ENCODE peak calls at places on chromosomes 11 and 22, in six cellular contexts. O is AG10803, R is IMR-90, W is lower lobe of right lung, P is heart left ventricle, G is ovary. J is an unnamed sample.

GRCh38 chr11:127157225-127157624 is 156.7 kb upstream of the KIRREL3 start:
- DNase-seq in P (no peak), O (no peak), W (no peak), R (no peak), G (no peak), J (no peak)

GRCh38 chr22:39206491-39206890 is 38.3 kb downstream of the PDGFB start:
- DNase-seq in W (peak), G (no peak), O (no peak), P (no peak), R (no peak), J (no peak)

GRCh38 chr11:108654994-108655631 is 9.8 kb upstream of the DDX10 start:
- DNase-seq in R (peak), O (peak), W (no peak), P (peak), G (no peak), J (no peak)

GRCh38 chr22:25563757-25564319 is 637 bp upstream of the GRK3 start:
- DNase-seq in W (peak), O (no peak), G (peak), R (peak), P (peak), J (no peak)

GRCh38 chr11:18540207-18541009 is 13.7 kb upstream of the TSG101 start:
- DNase-seq in P (no peak), W (no peak), R (peak), G (no peak), O (no peak), J (no peak)

GRCh38 chr11:119743041-119743440 is 14.0 kb upstream of the NECTIN1 start:
- DNase-seq in R (no peak), P (no peak), O (no peak), W (no peak), G (no peak), J (no peak)

GRCh38 chr11:69301491-69302401 is 7.8 kb downstream of the MYEOV start:
- DNase-seq in W (peak), R (peak), G (no peak), P (no peak), O (peak), J (no peak)

GRCh38 chr11:118641463-118642019 is 34.1 kb downstream of the PHLDB1 start:
- DNase-seq in G (no peak), P (no peak), W (no peak), O (no peak), R (no peak), J (no peak)

GRCh38 chr22:24875862-24876506 is 70.0 kb downstream of the SGSM1 start:
- DNase-seq in O (no peak), R (no peak), P (no peak), G (no peak), W (no peak), J (no peak)

GRCh38 chr22:40031766-40032470 is 37.2 kb downstream of the FAM83F start:
- DNase-seq in O (peak), G (no peak), R (no peak), W (no peak), P (no peak), J (no peak)

GRCh38 chr11:1755344-1756023 is 5.1 kb upstream of the IFITM10 start:
- DNase-seq in O (no peak), R (no peak), W (peak), P (peak), G (no peak), J (no peak)

GRCh38 chr11:119520966-119521365 is 98.0 kb upstream of the THY1 start:
- DNase-seq in W (no peak), R (no peak), G (no peak), O (no peak), P (no peak), J (no peak)

GRCh38 chr22:49691256-49691655 is 136.4 kb downstream of the BRD1 start:
- DNase-seq in P (no peak), R (no peak), G (no peak), W (no peak), O (no peak), J (no peak)

GRCh38 chr11:79404325-79404724 is 36.5 kb downstream of the TENM4 start:
- DNase-seq in R (peak), O (no peak), P (no peak), W (no peak), G (no peak), J (no peak)

GRCh38 chr11:69624293-69624692 is 16.7 kb upstream of the CCND1 start:
- DNase-seq in R (no peak), P (no peak), G (no peak), W (no peak), O (no peak), J (no peak)

GRCh38 chr22:41262250-41262765 is 21.6 kb upstream of the CHADL start:
- DNase-seq in G (no peak), R (no peak), W (no peak), P (no peak), O (no peak), J (no peak)

GRCh38 chr22:45891996-45892621 is 84.9 kb downstream of the WNT7B start:
- DNase-seq in P (no peak), W (peak), G (no peak), O (no peak), R (no peak), J (no peak)

GRCh38 chr11:69040581-69041260 is 8.0 kb upstream of the TPCN2 start:
- DNase-seq in R (peak), O (peak), P (no peak), G (no peak), W (no peak), J (peak)

GRCh38 chr22:39600491-39601179 is 30.1 kb downstream of the CACNA1I start:
- DNase-seq in G (no peak), W (no peak), O (no peak), P (no peak), R (no peak), J (no peak)

GRCh38 chr11:130103296-130103814 is 33.7 kb downstream of the APLP2 start:
- DNase-seq in G (no peak), R (peak), W (no peak), P (no peak), O (peak), J (peak)

GRCh38 chr22:45497746-45498145 is 4.9 kb upstream of the FBLN1 start:
- DNase-seq in R (peak), P (no peak), G (no peak), O (no peak), W (no peak), J (no peak)

GRCh38 chr11:68704887-68705286 is 20.5 kb downstream of the GAL start:
- DNase-seq in W (no peak), O (no peak), G (no peak), P (no peak), R (no peak), J (no peak)

GRCh38 chr11:117959438-117960149 is 26.6 kb upstream of the IL10RA start:
- DNase-seq in P (no peak), G (no peak), R (no peak), W (no peak), O (no peak), J (no peak)

GRCh38 chr11:1460396-1460795 is 26.2 kb downstream of the MOB2 start:
- DNase-seq in R (peak), P (no peak), W (peak), O (no peak), G (peak), J (no peak)

GRCh38 chr22:18109410-18110193 is 1.0 kb upstream of the TUBA8 start:
- DNase-seq in R (no peak), P (no peak), G (no peak), O (no peak), W (no peak), J (no peak)

GRCh38 chr11:99370557-99371200 is 349.9 kb downstream of the CNTN5 start:
- DNase-seq in R (peak), P (peak), W (no peak), G (no peak), O (peak), J (peak)

GRCh38 chr11:130522284-130522961 is 74.0 kb downstream of the ADAMTS15 start:
- DNase-seq in P (peak), O (peak), G (peak), R (peak), W (peak), J (peak)

GRCh38 chr22:50473088-50473487 is 1.7 kb downstream of the SBF1 start:
- DNase-seq in G (no peak), O (no peak), W (no peak), P (no peak), R (no peak), J (no peak)

GRCh38 chr22:50641696-50642607 is 14.0 kb upstream of the ARSA start:
- DNase-seq in R (peak), W (peak), P (no peak), O (peak), G (peak), J (no peak)

GRCh38 chr22:35894937-35895708 is 133.5 kb downstream of the RBFOX2 start:
- DNase-seq in P (peak), W (no peak), G (peak), O (peak), R (peak), J (peak)

DNA sequence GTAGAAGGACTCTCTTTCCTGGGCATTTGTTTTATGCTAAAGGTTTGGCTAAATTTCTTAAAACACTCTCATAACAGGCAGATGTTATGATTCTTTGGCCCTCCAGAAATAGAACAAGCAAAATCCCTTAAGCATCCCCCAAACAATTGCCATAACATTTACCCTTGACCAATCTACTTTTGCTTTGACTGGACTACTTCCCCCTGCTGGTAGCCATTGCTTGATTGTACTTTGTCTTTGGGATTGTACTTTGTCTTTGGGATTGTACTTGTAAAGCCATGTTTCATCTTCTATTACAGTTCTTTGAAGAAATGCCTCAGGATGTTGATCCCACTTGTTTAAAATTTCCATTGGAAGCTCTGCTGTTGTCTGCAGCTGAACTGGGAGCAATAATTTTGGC is 53.3 kb upstream of the GLYAT start:
- DNase-seq in W (no peak), P (no peak), G (no peak), R (no peak), O (no peak), J (no peak)
- TF ChIP-seq CTCF in W (no peak), P (no peak), G (no peak), R (no peak), O (peak), J (no peak)

DNA sequence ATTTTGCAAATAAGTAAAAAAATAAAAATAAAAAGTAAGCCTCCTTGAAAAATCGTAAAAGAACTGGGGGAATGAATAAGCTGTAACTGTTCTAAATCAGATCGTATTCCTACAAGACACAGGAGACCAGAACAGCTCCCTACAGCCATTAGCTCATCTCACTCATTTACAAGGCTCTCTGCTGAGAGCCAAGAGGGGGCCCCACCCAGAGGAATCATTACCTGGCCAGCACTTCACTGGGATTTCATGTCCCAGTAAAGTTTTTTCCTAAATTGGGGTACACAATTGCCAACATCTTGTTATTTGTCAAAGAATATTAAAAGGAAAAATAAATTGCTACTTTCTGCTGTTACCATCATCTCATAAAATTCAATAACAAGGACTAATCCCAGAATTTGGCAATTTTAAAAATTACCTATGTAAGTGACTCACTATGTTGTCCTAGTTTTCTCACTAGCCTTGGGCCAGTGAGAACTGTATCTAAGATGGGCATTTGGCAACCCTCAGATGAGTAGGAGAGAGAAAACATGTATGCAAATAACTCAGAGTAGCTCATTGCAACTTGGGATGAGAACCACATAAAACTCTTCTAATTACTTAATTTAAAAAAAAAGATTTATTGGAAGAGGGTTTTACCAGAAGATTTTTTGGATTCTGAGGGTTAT is 18.4 kb upstream of the SMTN start:
- DNase-seq in G (no peak), W (no peak), O (no peak), P (no peak), R (no peak), J (no peak)
- H3K4me3 ChIP-seq in G (no peak), W (no peak), O (no peak), P (no peak), R (no peak), J (no peak)

GRCh38 chr11:97140885-97141494 is 751.2 kb downstream of the JRKL start:
- DNase-seq in R (no peak), W (no peak), P (no peak), O (no peak), G (no peak), J (no peak)
- TF ChIP-seq CTCF in R (peak), W (peak), P (peak), O (no peak), G (no peak), J (no peak)

GRCh38 chr11:76785513-76785912 is 2.4 kb downstream of the TSKU start:
- DNase-seq in P (no peak), O (no peak), W (no peak), R (no peak), G (no peak), J (no peak)

GRCh38 chr11:76786053-76787014 is 3.2 kb downstream of the TSKU start:
- DNase-seq in R (no peak), P (no peak), W (no peak), G (no peak), O (no peak), J (no peak)

GRCh38 chr11:76788661-76789442 is 5.7 kb downstream of the TSKU start:
- DNase-seq in G (peak), O (no peak), P (no peak), R (no peak), W (peak), J (no peak)

GRCh38 chr11:76787911-76788596 is 4.9 kb downstream of the TSKU start:
- DNase-seq in R (peak), P (no peak), W (no peak), O (peak), G (peak), J (no peak)

DNA sequence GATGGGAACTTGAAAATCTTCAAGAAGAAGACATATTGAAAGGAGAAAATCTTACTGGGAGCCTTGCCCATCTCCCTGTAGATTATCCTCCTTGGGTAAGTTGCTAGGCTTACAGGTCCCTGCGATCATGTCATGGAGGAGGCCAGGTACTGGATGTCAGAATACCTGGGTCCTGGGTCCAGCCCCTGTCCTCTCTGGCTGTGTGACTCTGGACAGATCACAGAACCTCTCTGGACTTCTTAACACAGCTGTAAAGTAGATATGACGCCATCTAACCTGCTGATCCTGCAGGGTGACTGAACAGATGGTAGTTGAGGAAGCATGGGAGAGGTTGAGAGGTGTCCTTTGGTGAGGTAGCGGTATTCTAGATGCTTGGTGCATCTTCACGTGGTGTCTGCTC is 4.1 kb downstream of the TSKU start:
- DNase-seq in W (no peak), P (no peak), G (no peak), O (no peak), R (no peak), J (no peak)
- H3K4me3 ChIP-seq in W (no peak), P (no peak), G (no peak), O (no peak), R (no peak), J (no peak)

DNA sequence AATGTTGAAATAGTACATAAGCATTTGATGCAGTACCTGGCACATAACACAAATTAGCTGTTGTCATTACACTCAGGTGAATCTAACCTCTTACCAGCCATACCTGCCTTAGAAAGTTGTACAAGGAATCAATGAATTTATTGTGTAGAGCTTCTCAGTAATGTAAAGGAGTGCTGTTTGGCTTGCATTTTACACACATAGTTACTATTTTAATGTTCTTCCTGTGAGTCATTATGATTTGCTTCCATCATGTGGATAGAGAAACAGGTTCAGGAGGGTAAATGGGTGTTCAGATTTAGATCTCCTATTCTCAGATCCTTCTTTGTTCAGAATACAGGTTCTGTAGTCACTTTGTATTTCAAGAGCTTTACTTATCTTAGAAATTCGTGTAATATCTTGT is 27.6 kb upstream of the RCE1 start:
- DNase-seq in G (no peak), O (no peak), P (no peak), R (peak), W (no peak), J (no peak)
- TF ChIP-seq CTCF in G (no peak), O (no peak), P (no peak), R (no peak), W (no peak), J (no peak)

GRCh38 chr11:10606536-10607208 is 38.2 kb upstream of the LYVE1 start:
- DNase-seq in R (peak), P (no peak), W (no peak), G (no peak), O (peak), J (peak)
- H3K4me3 ChIP-seq in R (no peak), P (no peak), W (no peak), G (no peak), O (no peak), J (no peak)

GRCh38 chr11:64165482-64165841 is 451 bp downstream of the MACROD1 start:
- DNase-seq in O (no peak), R (no peak), W (no peak), G (no peak), P (peak), J (no peak)
- TF ChIP-seq CTCF in O (no peak), R (peak), W (no peak), G (no peak), P (no peak), J (peak)